ENCODE peak calls at places on chromosomes 1 and 21, in six cellular contexts. P, Z, O, V, U and G are unnamed samples.

GRCh38 chr1:196558424-196558823 is 49.8 kb downstream of the KCNT2 start:
- DNase-seq in P (no peak), Z (no peak), O (no peak), V (no peak), U (peak; percentile 39), G (no peak)

GRCh38 chr1:89671775-89672488 is 39.0 kb downstream of the LRRC8C start:
- DNase-seq in P (no peak), Z (no peak), O (no peak), V (no peak), U (no peak), G (no peak)

GRCh38 chr1:97350662-97351061 is 570.2 kb downstream of the DPYD start:
- DNase-seq in P (no peak), Z (no peak), O (no peak), V (no peak), U (no peak), G (no peak)

GRCh38 chr1:226001088-226001487 is 1.9 kb upstream of the SDE2 start:
- DNase-seq in P (no peak), Z (no peak), O (no peak), V (no peak), U (no peak), G (no peak)

GRCh38 chr1:98172022-98172421 is 251.2 kb upstream of the DPYD start:
- DNase-seq in P (no peak), Z (no peak), O (no peak), V (no peak), U (no peak), G (no peak)

GRCh38 chr1:40096977-40097782 is at the start of gene PPT1:
- DNase-seq in P (peak; percentile 69), Z (peak; percentile 87), O (peak; percentile 62), V (peak; percentile 62), U (peak; percentile 89), G (peak; percentile 50)

GRCh38 chr1:153957744-153958110 is 685 bp downstream of the CRTC2 start:
- DNase-seq in P (no peak), Z (no peak), O (peak; percentile 28), V (no peak), U (no peak), G (peak; percentile 33)

GRCh38 chr1:159532922-159533321 is 2.9 kb downstream of the OR10J5 start:
- DNase-seq in P (no peak), Z (no peak), O (no peak), V (no peak), U (no peak), G (no peak)

GRCh38 chr1:62362061-62362951 is 43.1 kb upstream of the KANK4 start:
- DNase-seq in P (no peak), Z (no peak), O (no peak), V (no peak), U (no peak), G (no peak)

GRCh38 chr21:34498623-34499022 is 13.4 kb downstream of the KCNE1 start:
- DNase-seq in P (no peak), Z (no peak), O (no peak), V (no peak), U (no peak), G (no peak)

GRCh38 chr1:112267929-112268328 is 128.1 kb upstream of the CTTNBP2NL start:
- DNase-seq in P (no peak), Z (no peak), O (no peak), V (no peak), U (no peak), G (no peak)

GRCh38 chr1:67832737-67833594 is at the start of gene GNG12:
- DNase-seq in P (peak; percentile 25), Z (no peak), O (no peak), V (no peak), U (peak; percentile 93), G (no peak)

GRCh38 chr1:171299342-171299741 is 14.6 kb upstream of the FMO4 start:
- DNase-seq in P (no peak), Z (no peak), O (no peak), V (no peak), U (no peak), G (no peak)

GRCh38 chr1:10384219-10384618 is 14.6 kb upstream of the PGD start:
- DNase-seq in P (no peak), Z (no peak), O (no peak), V (no peak), U (no peak), G (no peak)

GRCh38 chr1:192967901-192968300 is 91.3 kb downstream of the UCHL5 start:
- DNase-seq in P (no peak), Z (no peak), O (no peak), V (no peak), U (no peak), G (no peak)

GRCh38 chr1:154572433-154573167 is 5.0 kb downstream of the CHRNB2 start:
- DNase-seq in P (no peak), Z (no peak), O (no peak), V (no peak), U (no peak), G (no peak)

GRCh38 chr1:162631546-162632233 is 574 bp upstream of the DDR2 start:
- DNase-seq in P (no peak), Z (no peak), O (no peak), V (no peak), U (no peak), G (no peak)

GRCh38 chr1:215001419-215002021 is 81.0 kb upstream of the KCNK2 start:
- DNase-seq in P (no peak), Z (no peak), O (no peak), V (peak; percentile 2), U (no peak), G (no peak)

GRCh38 chr21:32001390-32001789 is 128.6 kb downstream of the HUNK start:
- DNase-seq in P (no peak), Z (no peak), O (no peak), V (no peak), U (no peak), G (no peak)

GRCh38 chr1:84668185-84668584 is 22.1 kb downstream of the SSX2IP start:
- DNase-seq in P (no peak), Z (no peak), O (no peak), V (no peak), U (no peak), G (no peak)

GRCh38 chr1:21344750-21345443 is 54.6 kb upstream of the ECE1 start:
- DNase-seq in P (no peak), Z (no peak), O (no peak), V (no peak), U (no peak), G (no peak)

GRCh38 chr1:84742653-84743052 is 52.4 kb upstream of the SSX2IP start:
- DNase-seq in P (no peak), Z (no peak), O (no peak), V (no peak), U (no peak), G (no peak)

GRCh38 chr1:27861436-27861835 is 10.9 kb upstream of the THEMIS2 start:
- DNase-seq in P (no peak), Z (no peak), O (no peak), V (no peak), U (no peak), G (no peak)

GRCh38 chr21:46667191-46667734 is 31.8 kb downstream of the PRMT2 start:
- DNase-seq in P (peak; percentile 10), Z (no peak), O (no peak), V (no peak), U (peak; percentile 89), G (no peak)

GRCh38 chr1:169348356-169349036 is 19.1 kb downstream of the NME7 start:
- DNase-seq in P (no peak), Z (peak; percentile 64), O (peak; percentile 23), V (no peak), U (no peak), G (no peak)

GRCh38 chr1:41657101-41657500 is 172.6 kb upstream of the EDN2 start:
- DNase-seq in P (no peak), Z (no peak), O (no peak), V (no peak), U (no peak), G (no peak)

GRCh38 chr1:10823000-10823401 is 26.6 kb upstream of the CASZ1 start:
- DNase-seq in P (no peak), Z (peak; percentile 4), O (no peak), V (no peak), U (peak; percentile 73), G (no peak)

GRCh38 chr21:39714331-39714730 is 30.7 kb upstream of the IGSF5 start:
- DNase-seq in P (no peak), Z (no peak), O (no peak), V (no peak), U (no peak), G (no peak)

GRCh38 chr1:240193699-240194098 is 102.0 kb downstream of the FMN2 start:
- DNase-seq in P (no peak), Z (no peak), O (no peak), V (no peak), U (peak; percentile 22), G (no peak)

GRCh38 chr1:215484111-215484914 is 82.8 kb upstream of the KCTD3 start:
- DNase-seq in P (no peak), Z (no peak), O (no peak), V (no peak), U (no peak), G (no peak)

GRCh38 chr21:36917487-36918158 is 48.8 kb downstream of the HLCS start:
- DNase-seq in P (no peak), Z (peak; percentile 40), O (no peak), V (no peak), U (peak; percentile 87), G (no peak)

GRCh38 chr1:185352067-185352466 is 35.0 kb upstream of the IVNS1ABP start:
- DNase-seq in P (no peak), Z (no peak), O (no peak), V (no peak), U (peak; percentile 13), G (no peak)

GRCh38 chr1:111507411-111508201 is 4.2 kb upstream of the ADORA3 start:
- DNase-seq in P (peak; percentile 30), Z (peak; percentile 63), O (peak; percentile 22), V (peak; percentile 50), U (peak; percentile 82), G (peak; percentile 73)

GRCh38 chr1:160806784-160807183 is 10.8 kb downstream of the LY9 start:
- DNase-seq in P (no peak), Z (no peak), O (no peak), V (no peak), U (no peak), G (no peak)

GRCh38 chr1:36326499-36326898 is 3.1 kb upstream of the EVA1B start:
- DNase-seq in P (no peak), Z (no peak), O (no peak), V (no peak), U (no peak), G (no peak)

GRCh38 chr1:14167889-14168288 is 430.6 kb upstream of the KAZN start:
- DNase-seq in P (no peak), Z (no peak), O (no peak), V (no peak), U (no peak), G (no peak)

GRCh38 chr1:195790514-195791168 is 817.6 kb downstream of the KCNT2 start:
- DNase-seq in P (no peak), Z (no peak), O (no peak), V (no peak), U (peak; percentile 14), G (no peak)

GRCh38 chr1:211258310-211258755 is 833 bp upstream of the RCOR3 start:
- DNase-seq in P (peak; percentile 45), Z (peak; percentile 75), O (peak; percentile 41), V (peak; percentile 44), U (peak; percentile 58), G (peak; percentile 40)

GRCh38 chr1:84117868-84118267 is 26.2 kb upstream of the PRKACB start:
- DNase-seq in P (no peak), Z (no peak), O (no peak), V (no peak), U (no peak), G (no peak)

GRCh38 chr1:98461873-98462385 is 199.6 kb upstream of the SNX7 start:
- DNase-seq in P (no peak), Z (no peak), O (no peak), V (no peak), U (no peak), G (no peak)